ENCODE peak calls at places on chromosomes 13 and 19, in four cellular contexts. F, G, P and S are unnamed samples. For H3K4me1, the result is how much of the 10 kb centered on the place peaks cover.

GRCh38 chr13:103012611-103013010 is 53.6 kb downstream of the SLC10A2 start:
- DNase-seq in F (no peak), G (no peak), P (no peak), S (no peak)

GRCh38 chr13:41231786-41232185 is 31.6 kb downstream of the MTRF1 start:
- DNase-seq in F (no peak), G (no peak), P (no peak), S (peak)

GRCh38 chr13:113305208-113305607 is 8.2 kb downstream of the LAMP1 start:
- DNase-seq in F (no peak), G (no peak), P (no peak), S (no peak)

GRCh38 chr19:43820098-43820860 is 6.8 kb upstream of the ZNF283 start:
- DNase-seq in F (no peak), G (no peak), P (peak), S (peak)

GRCh38 chr19:23787106-23787505 is 28.4 kb upstream of the ZNF681 start:
- DNase-seq in F (no peak), G (no peak), P (no peak), S (no peak)

GRCh38 chr19:32104465-32105235 is 240.8 kb upstream of the ZNF507 start:
- DNase-seq in F (no peak), G (no peak), P (no peak), S (peak)

GRCh38 chr19:1259873-1260748 is 9.0 kb upstream of the CIRBP start:
- DNase-seq in F (no peak), G (peak), P (no peak), S (peak)

GRCh38 chr13:53151692-53152421 is 123.2 kb downstream of the OLFM4 start:
- DNase-seq in F (no peak), G (peak), P (no peak), S (peak)

GRCh38 chr13:105426454-105426853 is 1109.0 kb downstream of the EFNB2 start:
- DNase-seq in F (no peak), G (no peak), P (no peak), S (no peak)

GRCh38 chr13:111554539-111555267 is 234.3 kb downstream of the TEX29 start:
- DNase-seq in F (no peak), G (no peak), P (no peak), S (no peak)

GRCh38 chr13:71274923-71275593 is 591.9 kb downstream of the DACH1 start:
- DNase-seq in F (no peak), G (no peak), P (no peak), S (no peak)

GRCh38 chr19:29429581-29429980 is 96.2 kb upstream of the VSTM2B start:
- DNase-seq in F (no peak), G (no peak), P (peak), S (no peak)

GRCh38 chr13:111395511-111396393 is 75.3 kb downstream of the TEX29 start:
- DNase-seq in F (no peak), G (peak), P (no peak), S (no peak)

GRCh38 chr13:65347420-65348030 is 1882.6 kb downstream of the PCDH9 start:
- DNase-seq in F (no peak), G (no peak), P (no peak), S (no peak)

GRCh38 chr19:29509456-29509855 is 16.3 kb upstream of the VSTM2B start:
- DNase-seq in F (no peak), G (no peak), P (no peak), S (no peak)

GRCh38 chr19:13169769-13170168 is 19.6 kb downstream of the IER2 start:
- DNase-seq in F (no peak), G (peak), P (peak), S (peak)

GRCh38 chr19:46659151-46660007 is 1.6 kb downstream of the DACT3 start:
- DNase-seq in F (no peak), G (no peak), P (peak), S (no peak)

GRCh38 chr13:47594833-47595232 is 406.2 kb downstream of the SUCLA2 start:
- DNase-seq in F (no peak), G (peak), P (no peak), S (no peak)

GRCh38 chr13:105202384-105202783 is 1333.1 kb downstream of the EFNB2 start:
- DNase-seq in F (no peak), G (no peak), P (no peak), S (peak)

GRCh38 chr13:51844862-51845573 is at the start of gene TMEM272:
- DNase-seq in F (no peak), G (peak), P (peak), S (peak)

GRCh38 chr13:87827479-87827878 is 156.3 kb downstream of the SLITRK5 start:
- DNase-seq in F (no peak), G (no peak), P (no peak), S (no peak)

GRCh38 chr13:113831061-113831460 is 32.8 kb downstream of the GAS6 start:
- DNase-seq in F (no peak), G (no peak), P (no peak), S (no peak)

DNA sequence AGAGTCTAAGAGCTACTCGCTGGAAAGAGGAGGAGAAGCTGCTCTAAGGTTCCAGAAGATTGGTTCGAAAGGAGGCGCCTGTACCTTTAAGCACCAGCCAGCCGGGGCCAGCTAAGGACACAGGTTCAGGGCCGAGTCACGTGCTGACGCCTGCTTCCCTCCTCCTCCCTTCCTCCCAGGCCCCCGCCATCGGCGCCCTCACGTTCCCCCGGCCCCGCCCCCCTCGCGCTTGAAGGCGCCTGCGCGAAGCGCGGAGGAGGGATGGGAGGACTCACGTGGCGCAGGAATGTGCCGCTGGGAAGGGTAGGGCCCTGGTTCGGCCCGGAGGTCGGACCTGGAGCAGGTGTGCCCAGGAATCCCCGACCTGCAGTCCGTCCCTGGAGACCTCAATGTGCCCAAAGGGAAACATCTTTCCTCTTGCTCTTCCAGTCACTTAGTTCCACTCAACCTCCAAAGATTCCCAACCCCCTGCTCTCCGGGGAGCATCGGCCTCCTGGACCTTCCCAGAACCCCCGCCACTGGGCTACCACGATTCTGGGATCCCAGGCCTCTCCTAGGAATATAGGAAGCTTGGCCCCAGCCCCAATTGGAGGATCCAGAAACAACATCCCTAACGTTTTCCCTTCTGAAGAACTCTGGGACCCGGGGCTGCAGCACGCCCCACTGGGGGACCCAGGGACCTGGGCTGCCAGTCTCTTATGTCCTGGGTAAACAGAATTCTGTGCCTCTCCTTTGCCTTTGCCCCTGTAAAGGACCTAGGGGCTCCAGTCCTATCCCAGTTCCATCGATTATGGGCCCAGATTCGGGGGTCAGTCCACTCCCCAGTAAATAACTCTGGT is 2.5 kb downstream of the DBP start:
- DNase-seq in F (peak), G (peak), P (peak), S (peak)
- H3K4me1 ChIP-seq in F (half or more), G (under half), P (under half), S (under half)

GRCh38 chr19:35063940-35064818 is 22.7 kb downstream of the HPN start:
- DNase-seq in F (no peak), G (no peak), P (no peak), S (no peak)

GRCh38 chr19:35065574-35065973 is 24.1 kb downstream of the HPN start:
- DNase-seq in F (no peak), G (no peak), P (no peak), S (no peak)

GRCh38 chr19:35061583-35062373 is 20.3 kb downstream of the HPN start:
- DNase-seq in F (no peak), G (no peak), P (no peak), S (no peak)

GRCh38 chr19:35060160-35060855 is 18.8 kb downstream of the HPN start:
- DNase-seq in F (no peak), G (no peak), P (no peak), S (no peak)

DNA sequence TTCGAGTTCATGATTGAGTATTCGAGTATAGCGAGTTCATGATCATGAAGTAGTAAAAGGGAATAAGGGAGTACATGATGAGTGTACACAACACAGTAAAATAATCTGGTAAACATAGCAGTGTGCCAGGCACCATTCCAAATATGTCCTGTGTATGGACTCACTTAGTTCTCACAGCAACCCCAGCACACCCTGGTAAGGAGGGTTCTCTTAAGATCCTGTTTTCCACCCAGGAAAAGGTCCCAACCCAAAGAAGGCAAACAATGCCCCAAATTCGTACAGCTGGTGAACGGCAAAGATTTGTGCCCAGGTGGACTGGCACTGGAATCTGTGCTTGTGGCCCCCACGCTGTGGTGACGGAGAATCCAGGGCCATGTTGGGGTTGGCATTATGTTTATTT is 21.4 kb downstream of the HPN start:
- DNase-seq in F (no peak), G (no peak), P (no peak), S (no peak)
- H3K27ac ChIP-seq in F (no peak), G (no peak), P (no peak), S (no peak)

DNA sequence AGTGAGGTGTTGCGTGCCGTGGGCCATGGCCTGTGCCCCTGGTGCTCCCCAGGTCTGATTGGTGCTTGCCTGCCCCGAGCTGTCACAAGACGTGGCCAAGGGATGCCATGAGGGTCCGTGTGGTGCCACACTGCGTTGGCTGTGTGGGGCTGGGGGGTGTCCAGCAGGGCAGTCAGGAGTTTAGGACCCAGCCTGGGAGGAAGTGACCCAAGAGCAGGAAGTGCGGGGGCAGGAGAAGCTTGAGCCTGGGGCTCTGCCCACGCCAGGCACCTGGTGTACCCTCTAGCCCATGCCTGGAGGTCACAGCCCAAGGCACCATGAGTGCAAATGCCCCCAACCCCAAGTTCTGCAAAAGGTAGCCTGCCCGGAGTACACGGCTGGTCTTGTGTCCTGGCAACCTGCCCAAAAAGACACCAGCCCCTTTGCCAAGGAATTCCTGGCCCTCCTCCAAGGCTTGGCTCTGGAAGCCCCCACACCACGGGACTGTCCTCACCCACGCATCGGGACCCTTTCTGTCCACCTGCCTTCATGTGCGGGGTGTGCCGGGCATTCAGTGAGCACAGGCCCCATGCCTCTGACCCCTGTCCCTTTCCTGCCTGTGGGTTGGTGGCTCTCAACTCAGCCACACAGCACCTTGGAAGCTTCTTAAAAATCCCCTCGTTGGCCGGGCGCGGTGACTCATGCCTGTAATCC is 24.9 kb downstream of the MPND start:
- DNase-seq in F (no peak), G (no peak), P (peak), S (no peak)
- H3K4me3 ChIP-seq in F (no peak), G (no peak), P (no peak), S (no peak)

DNA sequence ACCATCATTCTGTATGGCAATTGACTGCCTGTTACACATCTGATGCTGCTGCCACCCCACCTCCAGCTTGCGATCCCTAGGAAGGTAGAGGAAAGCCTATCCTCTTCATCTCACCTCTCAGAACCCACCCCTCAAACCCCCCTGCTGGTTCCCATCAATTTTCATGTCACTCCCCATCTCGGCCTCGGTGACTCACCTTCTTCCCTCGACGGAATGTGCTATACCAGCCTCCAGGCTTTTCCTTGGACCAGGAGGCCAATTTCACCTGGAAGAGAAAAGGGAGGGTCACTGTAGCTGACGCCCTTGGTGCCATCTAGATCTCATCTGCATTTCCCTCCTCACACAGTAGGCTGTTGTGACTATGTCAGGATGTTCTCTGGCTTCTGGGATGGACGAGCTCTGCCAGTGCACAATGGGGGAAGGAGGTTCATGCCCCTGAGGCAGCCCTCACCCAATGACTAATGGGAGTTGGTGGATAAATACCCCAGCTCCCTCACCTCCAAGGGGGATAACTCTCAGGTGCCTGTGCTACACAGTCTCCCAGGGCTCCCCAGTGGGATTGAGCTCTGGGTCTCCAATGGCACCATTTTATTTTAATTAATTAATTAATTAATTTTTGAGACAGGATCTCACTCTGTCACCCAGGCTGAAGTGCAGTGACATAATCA is 26.4 kb upstream of the OLFM2 start:
- DNase-seq in F (no peak), G (no peak), P (no peak), S (no peak)
- H3K4me1 ChIP-seq in F (under half), G (under half), P (under half), S (under half)

DNA sequence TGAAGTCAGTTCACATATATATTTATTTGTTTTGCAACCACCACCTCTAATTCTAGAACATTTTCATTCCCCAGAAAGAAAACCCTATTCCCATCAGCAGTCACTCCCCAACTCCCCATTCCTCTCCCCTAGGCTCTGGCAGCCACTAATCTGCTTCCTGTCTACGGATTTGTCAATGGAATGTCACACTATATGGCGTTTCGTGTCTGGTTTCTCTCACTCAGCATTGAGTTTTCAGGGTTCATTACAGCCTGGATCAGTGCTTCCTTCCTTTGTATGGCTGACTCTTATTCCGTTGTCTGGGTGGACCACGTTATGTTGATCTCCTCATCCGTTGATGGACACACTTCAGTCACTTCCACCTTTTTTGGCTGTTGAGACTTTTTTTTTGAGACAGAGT is 9.3 kb downstream of the COLGALT1 start:
- DNase-seq in F (no peak), G (no peak), P (no peak), S (no peak)
- H3K27ac ChIP-seq in F (no peak), G (no peak), P (no peak), S (no peak)

GRCh38 chr19:4051175-4052101 is 15.3 kb downstream of the ZBTB7A start:
- DNase-seq in F (no peak), G (no peak), P (peak), S (peak)
- H3K4me3 ChIP-seq in F (no peak), G (no peak), P (no peak), S (peak)